ENCODE peak calls at places on chromosomes 4 and X, in ten cellular contexts. D is dorsolateral prefrontal cortex; L is caudate nucleus; N is tibial artery; X is MM.1S; A is hepatocyte; S is HCT116; K is Peyer's patch; Y is effector memory CD4-positive, alpha-beta T cell; Q is upper lobe of right lung. E is an unnamed sample.

GRCh38 chrX:39854772-39855747 is 242.7 kb downstream of the BCOR start:
- DNase-seq in S (no peak), X (peak; percentile 72), L (no peak), N (no peak), Y (peak; percentile 79), D (no peak), A (no peak), Q (no peak), K (peak; percentile 62), E (no peak)

GRCh38 chr4:140829825-140830224 is 73.6 kb upstream of the TBC1D9 start:
- DNase-seq in N (no peak), Y (no peak), A (no peak), S (no peak), D (no peak), Q (no peak), L (no peak), K (no peak), X (peak; percentile 81), E (no peak)

GRCh38 chr4:113336556-113336955 is 287.1 kb downstream of the ANK2 start:
- DNase-seq in D (no peak), S (no peak), Y (no peak), N (no peak), L (no peak), Q (no peak), K (no peak), X (no peak), A (no peak), E (no peak)

GRCh38 chr4:8779371-8779988 is 92.2 kb downstream of the HMX1 start:
- DNase-seq in S (no peak), N (no peak), L (no peak), K (no peak), A (peak; percentile 37), Y (no peak), Q (no peak), D (no peak), X (no peak), E (no peak)

GRCh38 chr4:149684516-149684915 is 131.1 kb downstream of the IQCM start:
- DNase-seq in K (no peak), L (no peak), S (no peak), X (no peak), Q (no peak), N (no peak), D (no peak), Y (no peak), A (no peak), E (no peak)

GRCh38 chr4:87918314-87919058 is 57.0 kb upstream of the SPP1 start:
- DNase-seq in Y (no peak), D (no peak), X (no peak), S (no peak), A (no peak), N (no peak), K (no peak), L (no peak), Q (no peak), E (no peak)

GRCh38 chr4:65482410-65482809 is 187.9 kb downstream of the EPHA5 start:
- DNase-seq in K (no peak), L (no peak), X (no peak), Q (no peak), A (no peak), N (no peak), D (no peak), S (no peak), Y (no peak), E (no peak)

GRCh38 chrX:125004799-125005198 is 314.9 kb upstream of the TEX13C start:
- DNase-seq in N (no peak), S (no peak), L (no peak), D (no peak), X (no peak), K (no peak), A (no peak), Y (no peak), Q (no peak), E (no peak)

GRCh38 chr4:5461477-5461876 is 246.9 kb downstream of the EVC2 start:
- DNase-seq in S (no peak), Y (no peak), D (no peak), L (no peak), K (no peak), N (peak; percentile 55), X (no peak), Q (peak; percentile 59), A (no peak), E (no peak)
- H3K27ac ChIP-seq in S (no peak overlapping the region), Y (no peak overlapping the region), D (no peak overlapping the region), L (no peak overlapping the region), K (no peak overlapping the region), N (no peak overlapping the region), X (no peak overlapping the region), Q (no peak overlapping the region), A (no peak overlapping the region), E (no peak overlapping the region)

GRCh38 chr4:153267013-153267412 is 62.8 kb downstream of the TRIM2 start:
- DNase-seq in N (no peak), L (no peak), X (no peak), Y (no peak), K (no peak), D (no peak), Q (no peak), A (no peak), S (no peak), E (peak; percentile 29)

GRCh38 chr4:153267915-153268694 is 63.9 kb downstream of the TRIM2 start:
- DNase-seq in D (no peak), X (no peak), K (no peak), A (no peak), Y (no peak), L (no peak), N (no peak), Q (no peak), S (no peak), E (no peak)

GRCh38 chr4:153261922-153262321 is 57.7 kb downstream of the TRIM2 start:
- DNase-seq in X (no peak), D (no peak), Y (no peak), N (no peak), L (no peak), K (no peak), Q (no peak), A (no peak), S (no peak), E (no peak)

GRCh38 chr4:153269223-153269990 is 65.2 kb downstream of the TRIM2 start:
- DNase-seq in S (no peak), L (no peak), Y (no peak), Q (no peak), D (no peak), A (no peak), K (no peak), N (no peak), X (no peak), E (no peak)

GRCh38 chr4:153265311-153266047 is 61.2 kb downstream of the TRIM2 start:
- DNase-seq in N (no peak), X (no peak), K (no peak), Q (no peak), Y (no peak), A (no peak), L (no peak), S (no peak), D (no peak), E (no peak)
- H3K27ac ChIP-seq in N (no peak overlapping the region), X (no peak overlapping the region), K (no peak overlapping the region), Q (no peak overlapping the region), Y (no peak overlapping the region), A (no peak overlapping the region), L (no peak overlapping the region), S (no peak overlapping the region), D (no peak overlapping the region), E (no peak overlapping the region)

GRCh38 chr4:67035986-67036385 is 509.3 kb downstream of the CENPC start:
- DNase-seq in D (no peak), Q (no peak), L (no peak), A (no peak), X (no peak), Y (no peak), N (no peak), K (no peak), S (no peak), E (no peak)

GRCh38 chr4:67040315-67040714 is 505.0 kb downstream of the CENPC start:
- DNase-seq in D (no peak), Q (no peak), X (no peak), Y (no peak), A (no peak), N (no peak), K (no peak), S (no peak), L (no peak), E (no peak)

GRCh38 chr4:67035501-67035900 is 509.8 kb downstream of the CENPC start:
- DNase-seq in A (no peak), Q (no peak), S (no peak), D (no peak), N (no peak), L (no peak), K (no peak), X (no peak), Y (no peak), E (no peak)

GRCh38 chr4:67037489-67037888 is 507.8 kb downstream of the CENPC start:
- DNase-seq in D (no peak), K (no peak), A (no peak), N (no peak), X (no peak), Y (no peak), S (no peak), Q (no peak), L (no peak), E (no peak)

DNA sequence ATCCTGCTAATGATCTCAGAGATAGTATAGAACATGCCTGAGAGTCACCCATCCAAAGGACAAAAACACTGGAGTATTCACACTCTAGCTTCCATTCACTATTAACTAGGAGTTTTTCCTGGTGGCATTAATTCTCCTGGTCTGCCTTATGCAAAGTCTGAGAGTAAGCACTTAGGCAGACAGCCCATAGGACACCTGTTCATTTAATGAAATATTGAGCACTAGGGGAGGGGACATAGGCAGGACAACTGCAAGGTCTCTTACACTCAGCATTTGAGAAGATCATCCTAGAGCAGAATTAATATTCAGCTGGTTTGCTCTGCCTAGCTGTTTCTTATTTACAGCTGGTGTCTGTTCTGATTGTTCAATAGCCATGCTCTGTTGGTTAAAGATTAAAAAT is 508.5 kb downstream of the CENPC start:
- DNase-seq in D (no peak), S (no peak), N (no peak), Y (no peak), X (no peak), K (no peak), A (no peak), Q (no peak), L (no peak), E (no peak)
- H3K27ac ChIP-seq in D (no peak overlapping the region), S (no peak overlapping the region), N (no peak overlapping the region), Y (no peak overlapping the region), X (no peak overlapping the region), K (no peak overlapping the region), A (no peak overlapping the region), Q (no peak overlapping the region), L (no peak overlapping the region), E (no peak overlapping the region)

GRCh38 chr4:139669335-139669734 is 3.7 kb downstream of the MGST2 start:
- DNase-seq in N (no peak), A (no peak), Q (no peak), X (no peak), Y (no peak), K (no peak), D (no peak), S (no peak), L (no peak), E (no peak)

GRCh38 chr4:139669859-139670258 is 4.2 kb downstream of the MGST2 start:
- DNase-seq in D (no peak), K (no peak), X (no peak), Q (no peak), N (no peak), L (no peak), A (no peak), S (no peak), Y (no peak), E (no peak)

GRCh38 chr4:139668036-139668435 is 2.4 kb downstream of the MGST2 start:
- DNase-seq in Q (no peak), X (no peak), D (no peak), A (no peak), S (no peak), L (no peak), K (no peak), Y (no peak), N (no peak), E (no peak)

GRCh38 chr4:139666735-139667266 is 1.2 kb downstream of the MGST2 start:
- DNase-seq in X (no peak), Y (no peak), Q (peak; percentile 68), S (no peak), N (no peak), D (no peak), L (no peak), A (peak; percentile 77), K (no peak), E (no peak)

GRCh38 chr4:139668658-139669201 is 3.1 kb downstream of the MGST2 start:
- DNase-seq in X (no peak), A (no peak), Q (no peak), L (no peak), K (no peak), N (no peak), Y (no peak), D (no peak), S (no peak), E (no peak)
- H3K27ac ChIP-seq in X (no peak overlapping the region), A (peak overlapping the region; percentile 95), Q (no peak overlapping the region), L (no peak overlapping the region), K (no peak overlapping the region), N (no peak overlapping the region), Y (no peak overlapping the region), D (no peak overlapping the region), S (no peak overlapping the region), E (no peak overlapping the region)